ENCODE peak calls at places on chromosomes 1 and 21, in ten cellular contexts. G is amygdala; X is memory B cell; K is activated naive CD4-positive, alpha-beta T cell treated with Interleukin-2 at 50 U/mL for 16 hours; D is stomach; C is ACHN; R is psoas muscle; I is cardiac fibroblast; O is NCI-H1417 treated with DMSO at 0.1 percent for 48 hours; Q is hypothalamus. Y is an unnamed sample.

GRCh38 chr1:241615043-241615974 is 24.9 kb downstream of the CHML start:
- DNase-seq in I (no peak), X (no peak), Q (no peak), O (no peak), G (no peak), R (no peak), K (no peak), D (peak; percentile 38), C (peak; percentile 90), Y (no peak)

GRCh38 chr1:39422604-39423003 is 68.8 kb upstream of the BMP8A start:
- DNase-seq in G (no peak), Q (no peak), C (no peak), I (no peak), R (no peak), X (no peak), D (no peak), O (no peak), K (no peak), Y (no peak)

GRCh38 chr1:25703671-25704637 is 87.4 kb downstream of the MAN1C1 start:
- DNase-seq in X (no peak), G (no peak), D (no peak), Q (peak; percentile 30), K (no peak), I (no peak), O (no peak), C (no peak), R (no peak), Y (no peak)

GRCh38 chr1:232566093-232566492 is 63.8 kb downstream of the SIPA1L2 start:
- DNase-seq in O (no peak), G (no peak), R (no peak), Q (no peak), K (no peak), D (no peak), X (no peak), C (no peak), I (no peak), Y (no peak)

GRCh38 chr1:244941121-244941520 is 76.8 kb upstream of the HNRNPU start:
- DNase-seq in Q (no peak), C (no peak), R (no peak), O (no peak), I (no peak), X (peak; percentile 68), G (no peak), D (no peak), K (no peak), Y (peak; percentile 65)

GRCh38 chr1:63935148-63935547 is 161.3 kb downstream of the ROR1 start:
- DNase-seq in C (peak; percentile 55), O (no peak), X (no peak), K (no peak), G (no peak), D (peak; percentile 49), I (peak; percentile 35), R (no peak), Q (no peak), Y (no peak)

GRCh38 chr21:38956006-38956405 is 150.3 kb downstream of the ETS2 start:
- DNase-seq in D (no peak), C (no peak), X (no peak), O (no peak), R (no peak), I (peak; percentile 23), Q (no peak), G (no peak), K (no peak), Y (no peak)

GRCh38 chr1:100440075-100440809 is 87.9 kb downstream of the CDC14A start:
- DNase-seq in X (no peak), D (peak; percentile 30), Q (no peak), G (no peak), I (no peak), O (no peak), R (no peak), K (peak; percentile 81), C (no peak), Y (no peak)

GRCh38 chr1:24418898-24419628 is 3.5 kb downstream of the NIPAL3 start:
- DNase-seq in Q (peak; percentile 62), O (no peak), K (no peak), X (no peak), I (peak; percentile 80), R (no peak), C (no peak), D (peak; percentile 55), G (no peak), Y (no peak)

GRCh38 chr1:145688328-145688727 is 18.8 kb downstream of the PDZK1 start:
- DNase-seq in K (no peak), C (no peak), G (no peak), X (no peak), R (no peak), D (no peak), I (no peak), Q (no peak), O (no peak), Y (no peak)

GRCh38 chr1:150777544-150777943 is 12.0 kb upstream of the CTSS start:
- DNase-seq in G (no peak), K (no peak), Q (no peak), I (no peak), X (no peak), C (no peak), R (no peak), D (no peak), O (no peak), Y (no peak)

GRCh38 chr1:21220815-21221214 is 44.1 kb upstream of the EIF4G3 start:
- DNase-seq in G (peak; percentile 17), O (no peak), Q (peak; percentile 16), K (no peak), I (peak; percentile 55), X (no peak), D (no peak), C (no peak), R (no peak), Y (no peak)

GRCh38 chr1:147919881-147920280 is 8.3 kb upstream of the GPR89B start:
- DNase-seq in C (no peak), I (no peak), O (no peak), R (no peak), G (no peak), X (no peak), D (no peak), K (no peak), Q (no peak), Y (no peak)

GRCh38 chr1:185162491-185162890 is 5.5 kb downstream of the SWT1 start:
- DNase-seq in X (no peak), O (no peak), R (no peak), G (no peak), C (no peak), I (no peak), Q (no peak), D (no peak), K (no peak), Y (no peak)

GRCh38 chr1:90396917-90397316 is 320.2 kb downstream of the BARHL2 start:
- DNase-seq in C (no peak), I (no peak), Q (no peak), R (no peak), G (no peak), K (no peak), X (no peak), O (no peak), D (no peak), Y (no peak)

GRCh38 chr1:52328615-52329014 is 37.4 kb downstream of the CC2D1B start:
- DNase-seq in C (no peak), G (no peak), I (no peak), Q (no peak), X (no peak), D (no peak), O (no peak), R (no peak), K (no peak), Y (no peak)